ENCODE peak calls at places on chromosomes 4 and X, in six cellular contexts. P is T-helper 17 cell; B is NCI-H1105 treated with DMSO at 0.1 percent for 48 hours; V is brain pericyte; W is fibroblast of pulmonary artery; C is stimulated activated CD8-positive, alpha-beta memory T cell treated with anti-CD3 and anti-CD28 coated beads, Interleukin-7, amount 100 ng/mL, for 1 hour. O is an unnamed sample.

GRCh38 chr4:43987331-43987944 is 461.2 kb downstream of the KCTD8 start:
- DNase-seq in V (no peak), C (no peak), W (peak), P (no peak), B (no peak), O (no peak)

GRCh38 chr4:128958194-128958593 is 135.1 kb downstream of the SCLT1 start:
- DNase-seq in W (peak), V (no peak), B (no peak), C (no peak), P (no peak), O (no peak)

GRCh38 chrX:102517331-102517730 is 792 bp upstream of the TMSB15A start:
- DNase-seq in V (no peak), W (peak), C (no peak), P (no peak), B (peak), O (no peak)

GRCh38 chr4:156615066-156615514 is 356.5 kb downstream of the PDGFC start:
- DNase-seq in B (no peak), W (peak), V (no peak), P (no peak), C (no peak), O (no peak)

GRCh38 chrX:148441387-148441786 is 59.0 kb upstream of the AFF2 start:
- DNase-seq in V (no peak), P (no peak), W (no peak), B (peak), C (no peak), O (no peak)

GRCh38 chr4:26609398-26609797 is 25.5 kb downstream of the TBC1D19 start:
- DNase-seq in B (no peak), W (no peak), C (no peak), P (no peak), V (no peak), O (no peak)

GRCh38 chr4:152398060-152398459 is 137.8 kb downstream of the FBXW7 start:
- DNase-seq in W (peak), B (peak), P (no peak), C (no peak), V (no peak), O (no peak)

GRCh38 chrX:120740072-120740471 is 110.2 kb upstream of the C1GALT1C1 start:
- DNase-seq in B (no peak), P (no peak), W (no peak), V (no peak), C (no peak), O (no peak)

GRCh38 chr4:141713185-141713584 is 76.8 kb downstream of the IL15 start:
- DNase-seq in C (no peak), W (no peak), P (no peak), V (no peak), B (no peak), O (no peak)

O was measured in activated naive CD4-positive, alpha-beta T cell.